ENCODE peak calls at places on chromosomes 13 and 19, in eight cellular contexts. G, W, U, E, T, D, J and P are unnamed samples.
A peak's percentile ranks its signal among the peaks of the same experiment; 100 is the strongest.

GRCh38 chr13:38850868-38851626 is 139.6 kb downstream of the STOML3 start:
- DNase-seq in G (no peak), W (no peak), U (no peak), E (no peak), T (no peak), D (no peak), J (no peak), P (no peak)

GRCh38 chr19:34430738-34431625 is 2.8 kb downstream of the UBA2 start:
- DNase-seq in G (no peak), W (no peak), U (peak; percentile 68), E (peak; percentile 26), T (no peak), D (no peak), J (no peak), P (no peak)

GRCh38 chr19:49651029-49651825 is 9.2 kb downstream of the SCAF1 start:
- DNase-seq in G (no peak), W (no peak), U (no peak), E (no peak), T (no peak), D (no peak), J (no peak), P (no peak)

GRCh38 chr13:87057807-87058520 is 613.2 kb upstream of the SLITRK5 start:
- DNase-seq in G (no peak), W (no peak), U (peak; percentile 50), E (no peak), T (no peak), D (no peak), J (no peak), P (no peak)

GRCh38 chr13:48159436-48160225 is 64.7 kb upstream of the MED4 start:
- DNase-seq in G (no peak), W (no peak), U (no peak), E (peak; percentile 26), T (no peak), D (no peak), J (no peak), P (no peak)

GRCh38 chr13:102846261-102847015 is 606 bp downstream of the ERCC5 start:
- DNase-seq in G (no peak), W (no peak), U (peak; percentile 30), E (peak; percentile 18), T (peak; percentile 24), D (peak; percentile 19), J (no peak), P (peak; percentile 52)

GRCh38 chr13:33018886-33019285 is 2.7 kb downstream of the KL start:
- DNase-seq in G (no peak), W (no peak), U (no peak), E (no peak), T (no peak), D (no peak), J (no peak), P (no peak)

GRCh38 chr13:101115762-101116161 is 300.5 kb downstream of the NALCN start:
- DNase-seq in G (no peak), W (no peak), U (no peak), E (no peak), T (no peak), D (no peak), J (no peak), P (no peak)

GRCh38 chr13:95954266-95954665 is 98.9 kb downstream of the UGGT2 start:
- DNase-seq in G (no peak), W (no peak), U (no peak), E (no peak), T (no peak), D (no peak), J (no peak), P (no peak)

GRCh38 chr19:38252385-38252784 is 3.8 kb downstream of the PPP1R14A start:
- DNase-seq in G (no peak), W (no peak), U (no peak), E (no peak), T (no peak), D (no peak), J (no peak), P (no peak)

GRCh38 chr19:18939163-18939562 is 1.9 kb downstream of the HOMER3 start:
- DNase-seq in G (no peak), W (no peak), U (no peak), E (no peak), T (no peak), D (no peak), J (no peak), P (no peak)

GRCh38 chr13:84237181-84237580 is 354.9 kb upstream of the SLITRK1 start:
- DNase-seq in G (no peak), W (no peak), U (no peak), E (no peak), T (no peak), D (no peak), J (no peak), P (no peak)

GRCh38 chr19:54373781-54374266 is 9.1 kb upstream of the LAIR1 start:
- DNase-seq in G (no peak), W (no peak), U (no peak), E (no peak), T (no peak), D (no peak), J (no peak), P (no peak)

GRCh38 chr19:19238126-19238894 is 26.6 kb downstream of the NCAN start:
- DNase-seq in G (no peak), W (no peak), U (no peak), E (no peak), T (no peak), D (no peak), J (no peak), P (no peak)

GRCh38 chr19:19385900-19386339 is 19.6 kb upstream of the GATAD2A start:
- DNase-seq in G (no peak), W (no peak), U (no peak), E (no peak), T (no peak), D (no peak), J (no peak), P (no peak)

DNA sequence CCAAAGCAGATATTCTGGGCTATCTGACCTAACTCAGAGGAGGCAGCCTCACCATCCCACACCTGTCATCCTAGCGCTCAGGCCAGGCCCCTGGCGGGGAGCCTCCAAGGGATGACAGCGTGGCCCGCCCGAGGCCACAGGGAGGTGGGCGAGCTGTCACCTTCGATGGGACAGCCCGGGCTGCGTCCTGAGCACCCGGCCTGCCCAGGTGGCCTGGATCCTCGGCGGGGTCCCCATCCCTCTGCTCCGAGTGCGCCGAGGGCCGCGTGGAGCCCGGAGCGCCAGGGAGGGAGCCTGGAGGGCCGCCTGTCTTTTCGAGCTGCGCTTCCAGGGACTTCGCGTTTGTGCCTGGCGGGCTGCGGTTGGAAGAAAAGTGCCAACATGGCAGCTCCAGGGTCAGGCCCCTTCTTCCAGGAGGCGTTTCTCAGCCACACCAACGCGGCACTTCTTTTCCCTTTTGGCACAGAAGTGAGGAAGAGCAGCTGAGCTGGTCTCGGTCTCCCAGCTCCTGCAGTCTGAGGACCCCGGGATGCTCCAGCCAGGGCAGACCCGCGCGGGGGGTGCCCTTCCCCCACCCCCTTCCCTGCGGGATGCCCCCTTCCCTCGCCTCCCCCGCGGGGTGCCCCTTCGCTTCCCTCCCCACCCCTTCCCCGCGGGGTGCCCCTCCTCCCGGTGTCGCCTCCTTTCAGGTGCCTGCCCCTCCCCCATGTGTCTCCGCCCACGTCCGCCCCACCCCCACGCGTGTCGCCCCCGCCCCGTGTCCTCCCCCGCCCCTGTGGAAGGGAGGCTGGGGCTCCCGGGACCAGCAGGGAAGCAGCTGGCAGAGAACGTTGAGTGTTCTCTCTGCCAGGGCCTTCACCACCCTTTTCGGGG is 42.3 kb downstream of the GJA3 start:
- DNase-seq in G (no peak), W (no peak), U (no peak), E (peak; percentile 36), T (peak; percentile 73), D (peak; percentile 36), J (no peak), P (peak; percentile 78)
- TF ChIP-seq CTCF in G (no peak), W (no peak), U (no peak), E (no peak), T (peak; percentile 7), D (no peak), J (no peak), P (no peak)

DNA sequence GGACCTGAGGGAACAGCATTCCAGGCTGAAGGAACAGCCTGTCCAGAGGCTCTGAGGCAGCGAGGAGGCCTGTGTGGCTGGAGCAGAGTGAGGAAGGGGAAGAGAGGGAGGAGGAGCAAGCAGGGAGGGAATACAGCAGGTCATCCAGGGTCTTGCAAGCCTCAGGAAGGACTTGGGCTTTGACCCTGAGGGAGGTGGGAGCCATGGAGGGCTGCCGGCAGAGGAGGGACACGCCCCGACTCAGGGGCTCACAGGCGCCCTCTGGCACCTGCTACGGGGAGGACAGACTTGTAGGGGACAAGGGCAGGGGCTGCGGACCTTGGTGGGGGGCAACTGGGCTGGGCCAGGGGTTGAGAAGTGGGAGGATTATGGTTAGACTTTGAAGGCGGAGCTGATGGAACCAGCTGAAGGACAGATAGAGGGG is 4.7 kb downstream of the TINCR start:
- DNase-seq in G (no peak), W (no peak), U (no peak), E (no peak), T (no peak), D (no peak), J (no peak), P (no peak)
- H3K27ac ChIP-seq in G (no peak overlapping the region), W (no peak overlapping the region), U (no peak overlapping the region), E (no peak overlapping the region), T (no peak overlapping the region), D (no peak overlapping the region), J (no peak overlapping the region), P (no peak overlapping the region)

GRCh38 chr13:76936736-76937135 is 11.6 kb upstream of the ACOD1 start:
- DNase-seq in G (no peak), W (no peak), U (no peak), E (no peak), T (no peak), D (no peak), J (no peak), P (no peak)

GRCh38 chr13:76943646-76944045 is 4.7 kb upstream of the ACOD1 start:
- DNase-seq in G (no peak), W (no peak), U (no peak), E (no peak), T (no peak), D (no peak), J (no peak), P (no peak)

GRCh38 chr13:76937416-76937815 is 10.9 kb upstream of the ACOD1 start:
- DNase-seq in G (peak; percentile 88), W (no peak), U (peak; percentile 97), E (peak; percentile 95), T (no peak), D (no peak), J (no peak), P (no peak)

GRCh38 chr13:76942363-76942762 is 5.9 kb upstream of the ACOD1 start:
- DNase-seq in G (no peak), W (no peak), U (no peak), E (no peak), T (no peak), D (no peak), J (no peak), P (no peak)

DNA sequence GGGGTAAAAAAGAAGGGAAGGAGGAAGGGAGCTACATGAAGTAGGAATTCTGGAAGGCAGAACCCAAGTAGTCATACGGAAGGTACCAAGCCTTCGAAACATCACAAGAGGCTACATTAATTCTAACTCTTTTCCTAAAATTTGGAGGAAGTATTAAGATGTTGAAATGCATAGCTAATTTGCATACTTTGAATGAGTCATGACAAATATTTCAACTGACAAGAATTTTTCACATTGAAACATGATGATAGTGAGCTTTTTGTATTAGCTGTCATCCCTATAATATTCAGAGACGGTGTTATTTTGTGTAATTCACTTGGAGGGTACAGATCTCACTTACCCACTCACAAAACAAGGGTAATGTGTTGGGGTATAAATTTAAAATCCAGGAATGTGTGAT is 9.1 kb upstream of the ACOD1 start:
- DNase-seq in G (no peak), W (no peak), U (peak; percentile 41), E (peak; percentile 46), T (no peak), D (no peak), J (no peak), P (no peak)
- H3K27me3 ChIP-seq in G (no peaks in the 10 kb centered on the region), W (no peaks in the 10 kb centered on the region), U (no peaks in the 10 kb centered on the region), E (no peaks in the 10 kb centered on the region), T (no peaks in the 10 kb centered on the region), D (no peaks in the 10 kb centered on the region), J (no peaks in the 10 kb centered on the region), P (no peaks in the 10 kb centered on the region)

GRCh38 chr19:57746580-57747471 is at the start of gene ZNF776:
- DNase-seq in G (peak; percentile 65), W (no peak), U (peak; percentile 89), E (peak; percentile 85), T (peak; percentile 73), D (peak; percentile 76), J (peak; percentile 84), P (peak; percentile 84)
- TF ChIP-seq CTCF in G (no peak), W (no peak), U (no peak), E (no peak), T (no peak), D (no peak), J (no peak), P (peak; percentile 2)